ENCODE peak calls at places on chromosomes 4 and X, in nine cellular contexts. Z, Y, K, R, S, J, X, I and V are unnamed samples.

GRCh38 chrX:15947648-15948317 is 93.2 kb upstream of the AP1S2 start:
- DNase-seq in I (no peak), K (no peak), R (no peak), Y (no peak), X (no peak), J (no peak), S (no peak), Z (no peak), V (peak; percentile 81)

GRCh38 chr4:116092961-116093360 is 979.5 kb upstream of the NDST4 start:
- DNase-seq in Z (no peak), K (no peak), X (no peak), S (no peak), R (no peak), I (no peak), Y (no peak), J (no peak), V (no peak)

GRCh38 chrX:152601848-152602616 is 35.7 kb upstream of the GABRQ start:
- DNase-seq in K (no peak), X (no peak), S (no peak), Y (no peak), J (no peak), R (no peak), I (no peak), Z (no peak), V (peak; percentile 29)

GRCh38 chrX:64190136-64190740 is 15.3 kb downstream of the AMER1 start:
- DNase-seq in X (no peak), J (no peak), R (no peak), I (no peak), S (no peak), Y (no peak), K (no peak), Z (no peak), V (no peak)

GRCh38 chr4:33625762-33626161 is 2618.6 kb downstream of the ARAP2 start:
- DNase-seq in Y (no peak), S (no peak), X (no peak), I (no peak), K (no peak), Z (no peak), J (no peak), R (no peak), V (peak; percentile 6)

GRCh38 chrX:155985208-155985607 is 12.3 kb upstream of the IL9R start:
- DNase-seq in I (no peak), X (no peak), Y (no peak), K (no peak), S (no peak), J (no peak), Z (no peak), R (no peak), V (no peak)

GRCh38 chrX:136525738-136526606 is 6.0 kb upstream of the VGLL1 start:
- DNase-seq in I (peak; percentile 38), Y (no peak), Z (peak; percentile 45), X (peak; percentile 75), S (peak; percentile 76), K (peak; percentile 36), J (no peak), R (peak; percentile 95), V (no peak)

GRCh38 chrX:23931149-23931604 is 23.4 kb downstream of the CXorf58 start:
- DNase-seq in Z (no peak), K (no peak), S (no peak), J (no peak), R (no peak), X (no peak), I (no peak), Y (no peak), V (no peak)

GRCh38 chrX:44908198-44908597 is 35.2 kb downstream of the KDM6A start:
- DNase-seq in S (no peak), X (no peak), R (no peak), J (no peak), K (no peak), Y (no peak), I (no peak), Z (no peak), V (no peak)

GRCh38 chr4:113328514-113328913 is 279.1 kb downstream of the ANK2 start:
- DNase-seq in Z (no peak), J (no peak), S (no peak), K (no peak), Y (no peak), X (no peak), R (no peak), I (no peak), V (peak; percentile 63)

GRCh38 chr4:179145746-179146530 is 1703.7 kb upstream of the AGA start:
- DNase-seq in Y (no peak), Z (no peak), S (no peak), K (no peak), I (no peak), R (no peak), J (no peak), X (no peak), V (no peak)

GRCh38 chr4:136103616-136104015 is 1428.7 kb downstream of the PCDH18 start:
- DNase-seq in K (no peak), I (no peak), Y (no peak), X (no peak), J (no peak), R (no peak), S (no peak), Z (no peak), V (peak; percentile 9)

GRCh38 chr4:26326791-26327190 is 6.0 kb downstream of the RBPJ start:
- DNase-seq in S (no peak), Y (no peak), Z (no peak), R (no peak), K (no peak), X (no peak), J (no peak), I (no peak), V (no peak)
- H3K4me1 ChIP-seq in S (peaks cover 82% of the 10 kb centered on the region), Y (peaks cover 24% of the 10 kb centered on the region), Z (peaks cover 37% of the 10 kb centered on the region), R (peaks cover 43% of the 10 kb centered on the region), K (no peaks in the 10 kb centered on the region), X (no peaks in the 10 kb centered on the region), J (peaks cover 14% of the 10 kb centered on the region), I (peaks cover 53% of the 10 kb centered on the region), V (peaks cover 28% of the 10 kb centered on the region)

GRCh38 chr4:74109894-74110605 is 11.1 kb upstream of the CXCL2 start:
- DNase-seq in S (no peak), X (no peak), J (no peak), Y (no peak), R (no peak), I (no peak), Z (no peak), K (no peak), V (no peak)
- H3K27ac ChIP-seq in S (peak overlapping the region; percentile 40), X (peak overlapping the region; percentile 82), J (no peak overlapping the region), Y (no peak overlapping the region), R (peak overlapping the region; percentile 29), I (peak overlapping the region; percentile 76), Z (peak overlapping the region; percentile 32), K (no peak overlapping the region), V (no peak overlapping the region)

GRCh38 chrX:1561164-1561563 is 24.2 kb upstream of the P2RY8 start:
- DNase-seq in Z (no peak), I (no peak), Y (no peak), S (no peak), R (no peak), K (no peak), X (no peak), J (no peak), V (no peak)

GRCh38 chrX:1555370-1555769 is 18.4 kb upstream of the P2RY8 start:
- DNase-seq in J (no peak), Z (no peak), S (peak; percentile 9), I (no peak), X (no peak), R (peak; percentile 12), K (no peak), Y (no peak), V (no peak)

GRCh38 chrX:1554469-1555210 is 17.7 kb upstream of the P2RY8 start:
- DNase-seq in Z (no peak), Y (peak; percentile 27), X (no peak), S (peak; percentile 25), I (no peak), J (no peak), R (peak; percentile 26), K (no peak), V (no peak)

DNA sequence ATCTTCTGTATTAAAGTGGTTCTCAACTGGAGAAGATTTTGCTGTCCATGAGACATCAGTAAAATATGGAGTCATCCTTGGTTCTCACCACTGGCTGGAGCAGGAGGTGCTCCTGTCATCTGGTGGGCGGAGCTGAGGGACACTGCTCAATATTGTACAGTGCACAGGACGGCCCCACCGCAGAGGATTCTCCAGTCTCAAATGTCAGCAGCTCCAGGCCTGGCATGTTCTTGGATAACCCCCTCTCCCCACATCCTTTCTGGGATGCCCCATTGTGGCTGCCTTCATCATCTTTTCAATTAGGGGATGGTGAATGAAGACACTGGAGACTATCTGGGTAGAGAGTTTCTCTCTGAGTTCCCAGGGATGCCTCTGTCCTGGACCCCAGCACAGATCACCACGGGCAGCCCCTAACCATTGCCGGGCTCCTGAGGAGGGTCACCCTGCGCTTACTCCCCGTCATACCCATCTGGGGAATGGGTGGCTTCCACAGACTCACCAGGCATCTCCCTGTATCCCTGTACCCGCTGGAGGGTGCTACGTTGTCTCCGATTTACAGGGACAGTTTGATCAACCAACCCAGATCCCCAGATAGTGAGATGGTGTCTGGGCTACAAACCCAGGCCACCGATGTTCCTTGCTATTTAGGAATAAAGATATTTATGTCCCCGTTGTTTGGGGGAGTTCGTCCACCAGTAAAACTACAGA is 21.9 kb upstream of the P2RY8 start:
- DNase-seq in J (no peak), R (peak; percentile 14), X (no peak), I (no peak), Z (no peak), K (no peak), S (peak; percentile 24), Y (no peak), V (no peak)
- H3K36me3 ChIP-seq in J (no peaks in the 10 kb centered on the region), R (no peaks in the 10 kb centered on the region), X (no peaks in the 10 kb centered on the region), I (no peaks in the 10 kb centered on the region), Z (no peaks in the 10 kb centered on the region), K (no peaks in the 10 kb centered on the region), S (no peaks in the 10 kb centered on the region), Y (no peaks in the 10 kb centered on the region), V (no peaks in the 10 kb centered on the region)

GRCh38 chrX:66002832-66003680 is 36.8 kb downstream of the VSIG4 start:
- DNase-seq in Z (no peak), J (no peak), R (no peak), K (no peak), Y (no peak), X (no peak), S (no peak), I (no peak), V (no peak)
- H3K4me1 ChIP-seq in Z (no peaks in the 10 kb centered on the region), J (peaks cover 24% of the 10 kb centered on the region), R (no peaks in the 10 kb centered on the region), K (no peaks in the 10 kb centered on the region), Y (peaks cover 70% of the 10 kb centered on the region), X (no peaks in the 10 kb centered on the region), S (no peaks in the 10 kb centered on the region), I (peaks cover 8% of the 10 kb centered on the region), V (peaks cover 6% of the 10 kb centered on the region)

GRCh38 chrX:42696551-42697129 is 81.3 kb downstream of the PPP1R2C start:
- DNase-seq in Y (no peak), Z (no peak), K (no peak), X (no peak), I (no peak), R (no peak), S (no peak), J (no peak), V (no peak)

GRCh38 chrX:42695800-42696358 is 82.1 kb downstream of the PPP1R2C start:
- DNase-seq in Z (no peak), R (no peak), J (no peak), I (no peak), Y (no peak), K (no peak), X (no peak), S (no peak), V (peak; percentile 31)

GRCh38 chrX:42694260-42694815 is 83.6 kb downstream of the PPP1R2C start:
- DNase-seq in J (no peak), I (no peak), R (no peak), Y (no peak), Z (no peak), K (no peak), S (no peak), X (no peak), V (no peak)

GRCh38 chrX:42697544-42697943 is 80.4 kb downstream of the PPP1R2C start:
- DNase-seq in R (no peak), Z (no peak), J (no peak), S (no peak), X (no peak), I (no peak), K (no peak), Y (no peak), V (no peak)
- H3K27ac ChIP-seq in R (no peak overlapping the region), Z (no peak overlapping the region), J (no peak overlapping the region), S (no peak overlapping the region), X (no peak overlapping the region), I (no peak overlapping the region), K (no peak overlapping the region), Y (no peak overlapping the region), V (no peak overlapping the region)